ENCODE peak calls at places on chromosomes 7 and 10, in nine cellular contexts. X, P, K, W, Q, C, I, S and R are unnamed samples.
A peak's percentile ranks its signal among the peaks of the same experiment; 100 is the strongest.

GRCh38 chr7:117045927-117046710 is 92.8 kb downstream of the ST7 start:
- DNase-seq in X (no peak), P (no peak), K (no peak), W (no peak), Q (no peak), C (no peak), I (no peak), S (no peak), R (no peak)

GRCh38 chr10:33271969-33272583 is 62.4 kb downstream of the NRP1 start:
- DNase-seq in X (no peak), P (no peak), K (no peak), W (no peak), Q (no peak), C (no peak), I (no peak), S (no peak), R (no peak)

GRCh38 chr10:16987976-16988610 is 141.5 kb downstream of the CUBN start:
- DNase-seq in X (no peak), P (no peak), K (no peak), W (no peak), Q (no peak), C (no peak), I (no peak), S (no peak), R (no peak)

GRCh38 chr10:129958686-129959543 is 5.2 kb downstream of the EBF3 start:
- DNase-seq in X (no peak), P (no peak), K (no peak), W (no peak), Q (no peak), C (no peak), I (no peak), S (no peak), R (no peak)

GRCh38 chr10:22551966-22552365 is 162.4 kb downstream of the PIP4K2A start:
- DNase-seq in X (no peak), P (no peak), K (no peak), W (no peak), Q (no peak), C (no peak), I (no peak), S (no peak), R (no peak)

GRCh38 chr7:105906690-105907089 is 30.3 kb upstream of the ATXN7L1 start:
- DNase-seq in X (no peak), P (no peak), K (no peak), W (no peak), Q (peak; percentile 12), C (peak; percentile 18), I (no peak), S (no peak), R (no peak)

GRCh38 chr10:113704637-113705343 is 25.1 kb downstream of the CASP7 start:
- DNase-seq in X (no peak), P (no peak), K (no peak), W (peak; percentile 60), Q (peak; percentile 21), C (no peak), I (peak; percentile 68), S (peak; percentile 38), R (no peak)

GRCh38 chr10:77248104-77248503 is 389.5 kb downstream of the KCNMA1 start:
- DNase-seq in X (no peak), P (no peak), K (no peak), W (peak; percentile 19), Q (no peak), C (no peak), I (no peak), S (no peak), R (no peak)

GRCh38 chr7:158863611-158864506 is 7.5 kb downstream of the DYNC2I1 start:
- DNase-seq in X (peak; percentile 89), P (no peak), K (peak; percentile 81), W (peak; percentile 86), Q (peak; percentile 68), C (peak; percentile 91), I (peak; percentile 63), S (peak; percentile 48), R (peak; percentile 93)

GRCh38 chr7:98868450-98868849 is 1.4 kb downstream of the TMEM130 start:
- DNase-seq in X (no peak), P (no peak), K (no peak), W (no peak), Q (no peak), C (no peak), I (no peak), S (no peak), R (no peak)

GRCh38 chr7:30845426-30846135 is 66.1 kb upstream of the AQP1 start:
- DNase-seq in X (peak; percentile 90), P (no peak), K (peak; percentile 43), W (peak; percentile 46), Q (peak; percentile 30), C (peak; percentile 52), I (peak; percentile 22), S (peak; percentile 13), R (peak; percentile 72)

GRCh38 chr7:74544706-74545469 is 91.2 kb downstream of the GTF2IRD1 start:
- DNase-seq in X (peak; percentile 56), P (no peak), K (no peak), W (peak; percentile 73), Q (peak; percentile 14), C (no peak), I (peak; percentile 73), S (peak; percentile 26), R (no peak)

GRCh38 chr10:71285180-71285545 is 33.9 kb upstream of the SLC29A3 start:
- DNase-seq in X (no peak), P (peak; percentile 6), K (peak; percentile 51), W (peak; percentile 81), Q (no peak), C (no peak), I (peak; percentile 37), S (peak; percentile 66), R (no peak)

GRCh38 chr7:54722026-54722425 is 37.0 kb downstream of the SEC61G start:
- DNase-seq in X (no peak), P (no peak), K (no peak), W (no peak), Q (no peak), C (no peak), I (no peak), S (no peak), R (no peak)

GRCh38 chr7:82247814-82248433 is 195.7 kb downstream of the CACNA2D1 start:
- DNase-seq in X (no peak), P (no peak), K (no peak), W (no peak), Q (no peak), C (no peak), I (peak; percentile 25), S (no peak), R (no peak)

GRCh38 chr7:151367304-151367703 is 25.7 kb downstream of the NUB1 start:
- DNase-seq in X (no peak), P (no peak), K (no peak), W (no peak), Q (peak; percentile 30), C (no peak), I (peak; percentile 63), S (no peak), R (no peak)
- H3K27ac ChIP-seq in X (no peak overlapping the region), P (no peak overlapping the region), K (no peak overlapping the region), W (peak overlapping the region; percentile 22), Q (no peak overlapping the region), C (no peak overlapping the region), I (peak overlapping the region; percentile 94), S (no peak overlapping the region), R (no peak overlapping the region)

GRCh38 chr10:60423920-60424319 is 34.2 kb upstream of the ANK3 start:
- DNase-seq in X (no peak), P (no peak), K (no peak), W (no peak), Q (no peak), C (no peak), I (no peak), S (no peak), R (no peak)
- H3K27ac ChIP-seq in X (no peak overlapping the region), P (no peak overlapping the region), K (no peak overlapping the region), W (no peak overlapping the region), Q (peak overlapping the region; percentile 5), C (no peak overlapping the region), I (no peak overlapping the region), S (no peak overlapping the region), R (no peak overlapping the region)

DNA sequence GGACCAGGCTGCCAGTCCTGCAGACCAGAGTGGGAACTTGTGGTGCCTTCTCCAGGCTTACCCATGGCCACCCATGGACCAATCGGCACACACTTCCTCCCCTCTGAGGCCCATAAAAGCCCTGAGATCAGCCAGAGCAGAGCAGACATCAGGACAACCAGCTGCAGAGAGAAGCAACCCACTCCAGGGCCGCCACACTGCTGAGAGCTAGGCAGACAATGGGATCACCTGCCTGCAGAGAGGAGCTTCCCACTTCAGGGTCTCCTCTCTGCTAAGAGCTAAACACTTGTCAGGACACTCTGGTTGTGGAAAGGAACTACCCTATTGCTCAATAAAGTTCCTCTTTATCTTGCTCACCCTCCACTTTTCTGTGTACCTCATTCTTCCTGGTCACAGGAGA is 34.0 kb downstream of the C7orf25 start:
- DNase-seq in X (peak; percentile 49), P (no peak), K (no peak), W (no peak), Q (no peak), C (no peak), I (no peak), S (no peak), R (no peak)
- H3K27ac ChIP-seq in X (no peak overlapping the region), P (no peak overlapping the region), K (no peak overlapping the region), W (no peak overlapping the region), Q (no peak overlapping the region), C (no peak overlapping the region), I (no peak overlapping the region), S (no peak overlapping the region), R (no peak overlapping the region)

GRCh38 chr7:1819258-1819841 is 149.3 kb downstream of the ELFN1 start:
- DNase-seq in X (peak; percentile 37), P (no peak), K (no peak), W (no peak), Q (no peak), C (no peak), I (no peak), S (no peak), R (peak; percentile 44)

GRCh38 chr7:1825877-1826741 is 156.0 kb downstream of the ELFN1 start:
- DNase-seq in X (peak; percentile 44), P (no peak), K (no peak), W (no peak), Q (no peak), C (peak; percentile 13), I (no peak), S (no peak), R (no peak)

GRCh38 chr7:1829111-1829510 is 159.0 kb downstream of the ELFN1 start:
- DNase-seq in X (peak; percentile 36), P (no peak), K (no peak), W (no peak), Q (no peak), C (peak; percentile 7), I (no peak), S (no peak), R (no peak)

GRCh38 chr7:1818581-1819200 is 148.6 kb downstream of the ELFN1 start:
- DNase-seq in X (peak; percentile 28), P (no peak), K (no peak), W (no peak), Q (no peak), C (no peak), I (no peak), S (no peak), R (peak; percentile 4)

GRCh38 chr7:1823376-1824150 is 153.5 kb downstream of the ELFN1 start:
- DNase-seq in X (peak; percentile 35), P (no peak), K (no peak), W (no peak), Q (no peak), C (peak; percentile 9), I (no peak), S (no peak), R (no peak)
- H3K27ac ChIP-seq in X (no peak overlapping the region), P (no peak overlapping the region), K (no peak overlapping the region), W (no peak overlapping the region), Q (no peak overlapping the region), C (no peak overlapping the region), I (no peak overlapping the region), S (no peak overlapping the region), R (no peak overlapping the region)